ENCODE peak calls at places on chromosomes 12 and 14, in five cellular contexts. A is A549, N is uterus, L is heart right ventricle, B is BE2C. R is an unnamed sample. For H3K4me1, the result is how much of the 10 kb centered on the place peaks cover.

GRCh38 chr12:122403115-122403770 is 19.2 kb downstream of the CLIP1 start:
- DNase-seq in A (no peak), N (no peak), L (no peak), B (no peak), R (no peak)

GRCh38 chr12:113820842-113821241 is 145.3 kb downstream of the RBM19 start:
- DNase-seq in A (no peak), N (no peak), L (no peak), B (no peak), R (no peak)

GRCh38 chr14:29802211-29802610 is 125.4 kb downstream of the PRKD1 start:
- DNase-seq in A (no peak), N (no peak), L (no peak), B (no peak), R (no peak)

GRCh38 chr12:79681008-79681590 is 9.7 kb downstream of the PAWR start:
- DNase-seq in A (no peak), N (no peak), L (no peak), B (no peak), R (no peak)

GRCh38 chr14:37326434-37326833 is 128.7 kb downstream of the MIPOL1 start:
- DNase-seq in A (no peak), N (no peak), L (no peak), B (no peak), R (no peak)

GRCh38 chr14:34713681-34714319 is 593 bp downstream of the CFL2 start:
- DNase-seq in A (no peak), N (peak), L (peak), B (no peak), R (peak)

GRCh38 chr14:59305231-59305630 is 116.8 kb downstream of the DAAM1 start:
- DNase-seq in A (no peak), N (no peak), L (no peak), B (no peak), R (no peak)

GRCh38 chr12:30761730-30762129 is 7.0 kb upstream of the CAPRIN2 start:
- DNase-seq in A (no peak), N (no peak), L (no peak), B (no peak), R (no peak)

GRCh38 chr12:25767613-25768012 is 190.9 kb upstream of the RASSF8 start:
- DNase-seq in A (no peak), N (no peak), L (no peak), B (no peak), R (no peak)

GRCh38 chr14:51860836-51861583 is 598 bp downstream of the GNG2 start:
- DNase-seq in A (no peak), N (no peak), L (no peak), B (no peak), R (no peak)

GRCh38 chr14:37864861-37865718 is 269.7 kb downstream of the TTC6 start:
- DNase-seq in A (no peak), N (no peak), L (no peak), B (no peak), R (no peak)

GRCh38 chr14:90604356-90604755 is 207.5 kb downstream of the CALM1 start:
- DNase-seq in A (no peak), N (no peak), L (no peak), B (no peak), R (no peak)

GRCh38 chr12:129246630-129247029 is 393.4 kb downstream of the GLT1D1 start:
- DNase-seq in A (no peak), N (no peak), L (no peak), B (no peak), R (no peak)

GRCh38 chr12:50120521-50120920 is 8.5 kb downstream of the COX14 start:
- DNase-seq in A (no peak), N (no peak), L (no peak), B (no peak), R (no peak)

GRCh38 chr14:68158640-68159039 is 339.1 kb downstream of the RAD51B start:
- DNase-seq in A (no peak), N (no peak), L (no peak), B (no peak), R (no peak)

GRCh38 chr14:104108570-104109060 is 23.1 kb downstream of the ASPG start:
- DNase-seq in A (no peak), N (no peak), L (no peak), B (no peak), R (peak)

GRCh38 chr14:75829316-75829715 is 152.5 kb downstream of the TGFB3 start:
- DNase-seq in A (no peak), N (no peak), L (no peak), B (no peak), R (no peak)

GRCh38 chr14:75833326-75834020 is 148.3 kb downstream of the TGFB3 start:
- DNase-seq in A (no peak), N (no peak), L (no peak), B (no peak), R (no peak)

GRCh38 chr14:75831455-75831854 is 150.3 kb downstream of the TGFB3 start:
- DNase-seq in A (no peak), N (peak), L (peak), B (no peak), R (peak)

GRCh38 chr14:75832621-75833297 is 149.0 kb downstream of the TGFB3 start:
- DNase-seq in A (no peak), N (no peak), L (no peak), B (peak), R (no peak)

GRCh38 chr14:75831971-75832370 is 149.8 kb downstream of the TGFB3 start:
- DNase-seq in A (no peak), N (no peak), L (no peak), B (no peak), R (no peak)
- H3K4me3 ChIP-seq in A (no peak), N (no peak), L (no peak), B (no peak), R (no peak)

DNA sequence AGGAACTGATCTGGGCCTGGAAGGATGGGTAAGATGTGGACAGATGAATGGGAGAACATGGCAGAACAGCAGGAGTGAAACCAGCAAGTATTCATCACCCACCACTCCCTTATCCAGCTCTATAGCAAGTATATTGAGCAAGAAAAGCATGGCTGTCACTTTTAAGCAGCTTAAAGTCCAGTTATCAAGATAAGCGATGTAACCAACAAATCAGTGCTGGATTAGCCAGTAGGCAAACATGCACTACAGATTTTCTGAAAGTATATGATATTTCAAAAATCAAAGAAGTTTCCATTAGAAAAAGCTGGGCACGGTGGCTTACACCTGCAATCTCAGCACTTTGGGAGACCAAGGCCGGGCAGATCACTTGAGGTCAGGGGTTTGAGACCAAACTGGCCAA is 53.9 kb upstream of the ATP2A2 start:
- DNase-seq in A (no peak), N (no peak), L (no peak), B (no peak), R (no peak)
- H3K4me1 ChIP-seq in A (half or more), N (under half), L (under half), B (under half), R (under half)

GRCh38 chr14:44607701-44608100 is 100.6 kb upstream of the FSCB start:
- DNase-seq in A (no peak), N (no peak), L (no peak), B (no peak), R (no peak)
- H3K4me3 ChIP-seq in A (no peak), N (no peak), L (no peak), B (no peak), R (no peak)

GRCh38 chr12:13210022-13210539 is 13.6 kb downstream of the EMP1 start:
- DNase-seq in A (no peak), N (no peak), L (no peak), B (no peak), R (no peak)

GRCh38 chr12:13211191-13211858 is 14.8 kb downstream of the EMP1 start:
- DNase-seq in A (no peak), N (no peak), L (no peak), B (no peak), R (no peak)

GRCh38 chr12:13211859-13212664 is 15.5 kb downstream of the EMP1 start:
- DNase-seq in A (peak), N (peak), L (no peak), B (peak), R (no peak)

GRCh38 chr12:13209279-13210021 is 12.9 kb downstream of the EMP1 start:
- DNase-seq in A (no peak), N (no peak), L (no peak), B (no peak), R (no peak)

GRCh38 chr12:13210543-13211190 is 14.1 kb downstream of the EMP1 start:
- DNase-seq in A (no peak), N (no peak), L (no peak), B (no peak), R (no peak)
- H3K4me1 ChIP-seq in A (half or more), N (under half), L (half or more), B (under half), R (under half)

DNA sequence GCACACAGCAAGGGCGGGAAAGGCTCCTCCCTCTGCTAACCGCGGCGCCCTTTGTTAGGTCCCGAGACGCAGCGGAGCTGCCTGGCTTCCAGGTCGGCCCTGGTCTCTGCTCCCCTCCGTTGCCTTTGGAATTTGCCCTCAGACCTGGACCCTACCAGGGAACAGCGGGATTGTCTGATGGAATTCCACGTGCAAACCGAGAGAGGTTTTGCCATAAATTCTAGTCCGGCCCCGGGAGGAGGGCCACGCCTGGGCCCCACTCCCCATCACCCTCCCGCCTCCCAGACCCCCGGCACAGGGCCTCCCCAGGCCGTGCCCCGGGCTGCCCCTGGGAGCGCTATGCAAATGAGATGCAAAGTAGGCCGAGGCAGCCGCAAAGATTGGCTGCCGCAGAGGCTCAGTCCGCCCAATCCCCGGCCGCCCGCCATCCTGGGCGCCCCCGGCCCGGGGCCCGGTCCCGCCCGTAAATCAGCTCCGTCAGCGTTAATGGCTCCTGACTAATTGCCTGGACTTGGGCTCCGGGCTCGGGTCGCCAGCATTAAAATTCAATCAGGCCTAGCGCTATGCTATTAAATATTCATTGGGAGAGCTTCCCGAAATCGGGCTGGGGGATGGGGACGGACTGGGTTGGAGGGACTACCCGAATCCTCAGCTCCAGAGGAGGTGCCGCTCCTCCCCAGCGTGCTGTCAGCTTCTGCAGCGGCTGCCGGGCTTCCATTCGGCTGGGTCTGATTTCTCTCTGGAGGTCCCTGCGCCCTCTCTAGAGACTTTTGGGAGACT is 15.6 kb upstream of the FIGNL2 start:
- DNase-seq in A (no peak), N (no peak), L (no peak), B (peak), R (peak)
- H3K4me3 ChIP-seq in A (no peak), N (peak), L (peak), B (peak), R (peak)

DNA sequence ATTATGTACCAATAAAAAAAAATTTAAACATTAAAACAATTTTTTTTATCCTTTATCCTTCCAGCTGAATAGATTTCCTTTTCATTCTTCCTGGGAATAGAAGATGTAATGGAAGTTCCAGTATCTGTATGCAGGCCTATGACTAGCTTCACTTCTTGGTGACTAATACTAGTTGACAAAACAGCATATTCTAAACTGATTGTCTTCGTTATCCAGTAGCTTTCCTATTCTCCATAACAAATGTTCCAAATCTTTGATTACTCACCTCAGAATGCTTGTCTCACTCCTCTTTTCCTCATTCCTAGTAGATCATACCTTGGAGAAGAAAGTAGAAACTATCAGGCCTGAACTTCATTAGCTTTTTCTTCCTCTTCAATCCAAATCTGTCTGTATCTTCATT is 70.7 kb downstream of the PLEKHA5 start:
- DNase-seq in A (no peak), N (no peak), L (no peak), B (no peak), R (no peak)
- H3K4me1 ChIP-seq in A (under half), N (under half), L (under half), B (under half), R (under half)

R was measured in psoas muscle.